ENCODE peak calls at places on chromosomes 1 and 21, in six cellular contexts. Z, U, S, P, X and H are unnamed samples.
A peak's percentile ranks its signal among the peaks of the same experiment; 100 is the strongest.

GRCh38 chr1:53754484-53755312 is 15.7 kb upstream of the GLIS1 start:
- DNase-seq in U (no peak), X (peak; percentile 57), S (no peak), Z (peak; percentile 39), P (no peak), H (peak; percentile 51)

GRCh38 chr1:205678286-205679111 is 1.8 kb downstream of the SLC45A3 start:
- DNase-seq in Z (no peak), P (no peak), U (no peak), S (no peak), X (peak; percentile 68), H (no peak)

GRCh38 chr1:31707711-31708110 is 3.9 kb upstream of the COL16A1 start:
- DNase-seq in U (no peak), P (no peak), X (peak; percentile 92), S (no peak), Z (no peak), H (no peak)

GRCh38 chr1:116409751-116410182 is 36.7 kb downstream of the ATP1A1 start:
- DNase-seq in X (no peak), U (no peak), P (no peak), S (no peak), Z (no peak), H (no peak)

GRCh38 chr1:235996048-235996785 is 68.7 kb downstream of the NID1 start:
- DNase-seq in X (no peak), U (no peak), S (no peak), Z (no peak), P (no peak), H (no peak)

GRCh38 chr1:212701910-212702309 is 2.3 kb upstream of the BATF3 start:
- DNase-seq in Z (no peak), X (no peak), U (no peak), P (no peak), S (no peak), H (no peak)

GRCh38 chr1:85579619-85580018 is 942 bp upstream of the CCN1 start:
- DNase-seq in P (no peak), U (no peak), S (peak; percentile 64), Z (peak; percentile 23), X (peak; percentile 84), H (no peak)

GRCh38 chr1:45429543-45430159 is 61.3 kb downstream of the TESK2 start:
- DNase-seq in S (no peak), Z (no peak), P (no peak), U (no peak), X (no peak), H (no peak)

GRCh38 chr1:206890125-206890637 is 7.1 kb upstream of the IL24 start:
- DNase-seq in U (no peak), Z (no peak), S (no peak), X (peak; percentile 53), P (no peak), H (no peak)

GRCh38 chr1:229556551-229556950 is 2.0 kb downstream of the ABCB10 start:
- DNase-seq in Z (no peak), P (no peak), U (no peak), S (no peak), X (no peak), H (no peak)

GRCh38 chr1:241592273-241592958 is 47.8 kb downstream of the CHML start:
- DNase-seq in X (peak; percentile 80), Z (no peak), U (no peak), S (no peak), P (no peak), H (no peak)

GRCh38 chr1:216766633-216767325 is 43.5 kb upstream of the ESRRG start:
- DNase-seq in S (no peak), U (no peak), P (no peak), Z (no peak), X (peak; percentile 44), H (no peak)

GRCh38 chr1:21677168-21677567 is 8.0 kb upstream of the RAP1GAP start:
- DNase-seq in Z (no peak), X (no peak), U (no peak), S (no peak), P (no peak), H (no peak)

GRCh38 chr21:38820471-38821239 is 14.9 kb downstream of the ETS2 start:
- DNase-seq in U (peak; percentile 80), X (no peak), Z (no peak), S (no peak), P (no peak), H (no peak)

GRCh38 chr21:15466329-15466728 is 263.5 kb upstream of the USP25 start:
- DNase-seq in X (no peak), P (no peak), Z (no peak), U (no peak), S (no peak), H (no peak)

GRCh38 chr1:180195401-180195800 is 34.7 kb upstream of the LHX4 start:
- DNase-seq in Z (no peak), S (no peak), P (no peak), U (no peak), X (no peak), H (no peak)

GRCh38 chr1:92298573-92299476 is at the start of the genes GLMN and RPAP2:
- DNase-seq in P (peak; percentile 28), S (no peak), U (peak; percentile 90), X (peak; percentile 84), Z (peak; percentile 40), H (peak; percentile 53)
- TF ChIP-seq CTCF in P (peak; percentile 20), S (no peak), U (no peak), X (peak; percentile 18), Z (peak; percentile 5), H (no peak)

GRCh38 chr1:15089244-15089992 is 64.1 kb upstream of the TMEM51 start:
- DNase-seq in S (no peak), U (no peak), P (no peak), X (no peak), Z (no peak), H (no peak)
- H3K27ac ChIP-seq in S (no peak overlapping the region), U (no peak overlapping the region), P (no peak overlapping the region), X (no peak overlapping the region), Z (no peak overlapping the region), H (peak overlapping the region; percentile 79)

GRCh38 chr1:29372108-29372507 is 135.8 kb downstream of the PTPRU start:
- DNase-seq in X (no peak), S (no peak), Z (no peak), P (no peak), U (no peak), H (no peak)

GRCh38 chr1:29365906-29366670 is 129.8 kb downstream of the PTPRU start:
- DNase-seq in X (no peak), Z (no peak), P (no peak), S (no peak), U (no peak), H (no peak)

GRCh38 chr1:29370067-29370466 is 133.7 kb downstream of the PTPRU start:
- DNase-seq in P (no peak), Z (no peak), X (no peak), U (no peak), S (no peak), H (no peak)

GRCh38 chr1:29364101-29364678 is 127.9 kb downstream of the PTPRU start:
- DNase-seq in U (no peak), P (no peak), Z (no peak), S (no peak), X (no peak), H (no peak)

DNA sequence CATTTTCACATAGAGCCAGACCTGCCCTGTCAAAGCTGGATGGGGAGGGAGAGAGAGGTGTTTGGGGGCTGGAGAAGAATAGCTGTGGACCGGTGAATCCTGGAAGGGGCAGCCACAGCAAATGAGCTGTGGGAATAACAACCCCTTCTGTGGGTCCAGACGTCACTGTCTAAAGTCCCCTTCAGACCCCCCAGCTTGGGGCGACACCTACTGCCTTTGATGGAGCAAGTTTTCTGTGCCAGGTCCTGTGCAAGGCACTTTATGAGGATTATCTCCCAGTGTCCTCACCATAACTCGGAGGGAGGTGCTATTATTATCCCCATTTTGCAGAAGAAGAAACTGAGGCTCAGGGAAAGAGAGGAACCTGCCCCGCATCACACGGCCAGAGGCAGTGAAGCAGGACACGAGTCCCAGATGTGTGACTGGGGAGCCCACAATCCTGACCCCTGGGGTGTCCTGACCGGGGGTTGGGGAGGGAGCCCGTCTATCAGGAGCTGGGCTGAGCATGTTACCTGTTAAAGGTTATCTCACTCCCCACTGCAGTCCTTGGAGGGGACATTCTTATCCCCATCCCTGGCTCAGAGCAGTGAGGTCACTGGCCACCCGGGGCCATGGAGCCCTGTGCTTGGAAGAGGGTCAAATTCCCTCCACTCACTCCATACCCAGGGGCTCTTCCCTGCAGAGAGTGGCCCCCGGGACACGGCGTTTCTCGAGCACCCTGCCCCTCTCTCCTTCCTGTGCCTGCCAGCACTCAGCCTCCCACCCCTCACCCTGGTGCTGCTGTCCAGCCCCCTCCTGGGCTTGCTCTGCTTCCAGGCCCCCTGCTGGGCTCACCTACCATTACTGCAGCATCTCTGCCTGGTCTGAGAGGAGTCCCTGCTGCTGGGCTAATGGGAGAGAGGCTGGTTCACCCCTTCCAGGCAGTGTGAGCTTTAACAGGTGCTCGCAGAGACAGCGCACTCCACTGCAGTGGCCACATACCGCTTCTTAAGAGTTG is 132.9 kb downstream of the PTPRU start:
- DNase-seq in Z (no peak), S (no peak), U (no peak), X (no peak), P (no peak), H (no peak)
- TF ChIP-seq CTCF in Z (no peak), S (no peak), U (no peak), X (no peak), P (no peak), H (no peak)

GRCh38 chr1:80892452-80892995 is 908.2 kb upstream of the ADGRL2 start:
- DNase-seq in P (no peak), U (no peak), S (no peak), Z (no peak), X (no peak), H (no peak)
- H3K27ac ChIP-seq in P (no peak overlapping the region), U (no peak overlapping the region), S (no peak overlapping the region), Z (no peak overlapping the region), X (no peak overlapping the region), H (no peak overlapping the region)

GRCh38 chr1:224172229-224172628 is 10.8 kb upstream of the DEGS1 start:
- DNase-seq in U (no peak), X (no peak), Z (no peak), S (no peak), P (no peak), H (no peak)

GRCh38 chr1:224169876-224170275 is 13.2 kb upstream of the DEGS1 start:
- DNase-seq in S (no peak), X (no peak), U (no peak), Z (no peak), P (no peak), H (no peak)

GRCh38 chr1:224173523-224173922 is 9.5 kb upstream of the DEGS1 start:
- DNase-seq in Z (no peak), X (no peak), P (no peak), U (no peak), S (no peak), H (no peak)

GRCh38 chr1:224168859-224169380 is 14.1 kb upstream of the DEGS1 start:
- DNase-seq in P (no peak), Z (peak; percentile 24), U (no peak), X (peak; percentile 97), S (no peak), H (no peak)

GRCh38 chr1:224170748-224171478 is 12.1 kb upstream of the DEGS1 start:
- DNase-seq in P (no peak), Z (peak; percentile 38), U (no peak), S (no peak), X (no peak), H (no peak)
- TF ChIP-seq CTCF in P (no peak), Z (no peak), U (peak; percentile 18), S (no peak), X (peak; percentile 21), H (no peak)